ENCODE peak calls at places on chromosomes 3 and 15, in four cellular contexts. Y, K, U and D are unnamed samples.

GRCh38 chr3:105532251-105532650 is 165.5 kb downstream of the ALCAM start:
- DNase-seq in Y (no peak), K (peak; percentile 34), U (no peak), D (no peak)

GRCh38 chr3:19216669-19217337 is 68.5 kb downstream of the KCNH8 start:
- DNase-seq in Y (no peak), K (no peak), U (no peak), D (no peak)

GRCh38 chr15:87129916-87130315 is 1050.2 kb downstream of the AGBL1 start:
- DNase-seq in Y (no peak), K (no peak), U (no peak), D (no peak)

GRCh38 chr3:176759815-176760506 is 437.3 kb downstream of the TBL1XR1 start:
- DNase-seq in Y (no peak), K (no peak), U (no peak), D (no peak)

GRCh38 chr3:11717768-11718581 is 74.3 kb upstream of the VGLL4 start:
- DNase-seq in Y (no peak), K (no peak), U (no peak), D (no peak)

GRCh38 chr3:171228228-171228627 is 201.7 kb upstream of the SLC2A2 start:
- DNase-seq in Y (no peak), K (no peak), U (no peak), D (no peak)

GRCh38 chr3:33131328-33132018 is 17.7 kb downstream of the CRTAP start:
- DNase-seq in Y (no peak), K (peak; percentile 25), U (peak; percentile 46), D (no peak)

GRCh38 chr3:168384990-168385389 is 289.3 kb upstream of the GOLIM4 start:
- DNase-seq in Y (no peak), K (no peak), U (no peak), D (no peak)

GRCh38 chr3:9172851-9173320 is 76.6 kb downstream of the SRGAP3 start:
- DNase-seq in Y (no peak), K (no peak), U (no peak), D (no peak)

GRCh38 chr3:170420307-170420821 is 1.7 kb downstream of the CLDN11 start:
- DNase-seq in Y (no peak), K (no peak), U (no peak), D (no peak)

GRCh38 chr3:119294889-119295769 is 946 bp downstream of the ARHGAP31 start:
- DNase-seq in Y (peak; percentile 92), K (no peak), U (no peak), D (peak; percentile 47)

GRCh38 chr15:37054336-37054735 is 46.0 kb downstream of the MEIS2 start:
- DNase-seq in Y (no peak), K (no peak), U (no peak), D (no peak)

GRCh38 chr3:150556792-150557191 is 10.2 kb downstream of the EIF2A start:
- DNase-seq in Y (no peak), K (no peak), U (no peak), D (no peak)

GRCh38 chr3:155441026-155441425 is 147.5 kb upstream of the STRIT1 start:
- DNase-seq in Y (peak; percentile 0), K (no peak), U (no peak), D (no peak)

GRCh38 chr3:4656059-4656458 is 162.9 kb downstream of the ITPR1 start:
- DNase-seq in Y (no peak), K (peak; percentile 38), U (peak; percentile 60), D (no peak)

GRCh38 chr3:113243846-113244245 is 32.5 kb downstream of the BOC start:
- DNase-seq in Y (no peak), K (no peak), U (no peak), D (no peak)

GRCh38 chr3:8371085-8371551 is 130.5 kb upstream of the LMCD1 start:
- DNase-seq in Y (no peak), K (peak; percentile 5), U (no peak), D (no peak)

GRCh38 chr3:12841970-12842328 is 584 bp upstream of the RPL32 start:
- DNase-seq in Y (no peak), K (no peak), U (no peak), D (no peak)
- TF ChIP-seq CTCF in Y (no peak), K (no peak), U (peak; percentile 2), D (peak; percentile 54)

GRCh38 chr3:31531465-31531991 is 1.2 kb upstream of the STT3B start:
- DNase-seq in Y (no peak), K (no peak), U (no peak), D (no peak)
- TF ChIP-seq CTCF in Y (no peak), K (peak; percentile 33), U (peak; percentile 36), D (peak; percentile 70)

GRCh38 chr15:60591491-60592385 is 112.8 kb upstream of the ICE2 start:
- DNase-seq in Y (no peak), K (no peak), U (peak; percentile 32), D (no peak)
- TF ChIP-seq CTCF in Y (no peak), K (no peak), U (no peak), D (peak; percentile 20)

GRCh38 chr3:100761211-100761921 is 52.1 kb downstream of the TFG start:
- DNase-seq in Y (no peak), K (no peak), U (no peak), D (no peak)
- TF ChIP-seq CTCF in Y (no peak), K (peak; percentile 23), U (no peak), D (peak; percentile 32)

DNA sequence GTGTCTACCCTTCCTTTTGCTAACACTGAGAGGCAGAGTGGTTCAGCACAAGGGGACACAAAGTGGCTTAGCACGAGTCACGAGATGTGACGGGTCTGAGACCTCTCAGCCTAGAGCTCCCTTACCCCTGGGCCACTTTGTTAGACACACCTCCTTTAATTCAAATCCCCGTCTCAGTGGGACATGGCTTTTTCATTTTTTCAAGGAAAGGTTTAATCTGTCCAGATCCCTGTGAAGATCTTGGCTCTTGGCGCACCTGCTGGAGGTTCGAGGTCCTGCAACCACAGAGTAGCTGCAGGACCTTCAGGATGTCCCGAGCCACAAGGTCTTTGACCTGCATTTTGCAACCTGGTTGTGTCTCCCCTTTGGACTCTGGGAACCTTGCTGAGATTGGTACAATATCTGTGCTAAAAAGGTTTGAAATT is 52.0 kb downstream of the LPP start:
- DNase-seq in Y (no peak), K (no peak), U (no peak), D (no peak)
- TF ChIP-seq CTCF in Y (peak; percentile 26), K (peak; percentile 24), U (no peak), D (peak; percentile 49)

DNA sequence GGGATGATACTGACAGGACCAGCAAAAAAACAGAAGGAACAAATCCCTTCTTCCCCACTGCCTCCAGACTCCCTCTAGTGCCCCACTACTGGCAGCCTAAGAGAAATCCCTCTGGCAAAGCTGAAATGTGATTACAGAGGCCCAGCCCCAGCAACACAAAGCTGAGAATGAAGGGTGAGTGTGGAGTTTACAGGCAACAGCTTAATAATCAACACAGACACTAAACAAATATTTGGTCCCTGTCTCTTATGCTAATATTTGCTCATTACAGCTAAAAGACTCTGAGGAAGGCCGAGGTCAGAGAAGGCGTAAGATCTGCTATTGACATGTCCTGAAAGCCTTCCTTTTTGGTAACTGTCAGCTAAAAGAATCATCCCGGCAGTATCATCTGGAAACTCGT is 308.5 kb upstream of the RASGRP1 start:
- DNase-seq in Y (no peak), K (no peak), U (no peak), D (no peak)
- TF ChIP-seq CTCF in Y (no peak), K (no peak), U (no peak), D (peak; percentile 20)

GRCh38 chr3:39385456-39386098 is 2.4 kb downstream of the SLC25A38 start:
- DNase-seq in Y (no peak), K (no peak), U (no peak), D (no peak)

GRCh38 chr3:39384665-39385000 is 1.5 kb downstream of the SLC25A38 start:
- DNase-seq in Y (no peak), K (no peak), U (no peak), D (no peak)

GRCh38 chr3:39383913-39384664 is 919 bp downstream of the SLC25A38 start:
- DNase-seq in Y (peak; percentile 98), K (peak; percentile 72), U (peak; percentile 94), D (peak; percentile 98)

GRCh38 chr3:39381432-39381831 is 1.7 kb upstream of the SLC25A38 start:
- DNase-seq in Y (no peak), K (no peak), U (no peak), D (no peak)

GRCh38 chr3:39383190-39383912 is at the start of gene SLC25A38:
- DNase-seq in Y (peak; percentile 96), K (peak; percentile 64), U (peak; percentile 83), D (no peak)
- TF ChIP-seq CTCF in Y (peak; percentile 33), K (peak; percentile 43), U (peak; percentile 32), D (peak; percentile 66)

GRCh38 chr3:14423197-14423743 is 20.9 kb downstream of the SLC6A6 start:
- DNase-seq in Y (no peak), K (no peak), U (no peak), D (no peak)

GRCh38 chr3:14424711-14425573 is 22.5 kb downstream of the SLC6A6 start:
- DNase-seq in Y (no peak), K (no peak), U (no peak), D (no peak)

GRCh38 chr3:14426305-14426620 is 23.9 kb downstream of the SLC6A6 start:
- DNase-seq in Y (no peak), K (no peak), U (no peak), D (no peak)

GRCh38 chr3:14423963-14424362 is 21.6 kb downstream of the SLC6A6 start:
- DNase-seq in Y (no peak), K (no peak), U (no peak), D (no peak)

DNA sequence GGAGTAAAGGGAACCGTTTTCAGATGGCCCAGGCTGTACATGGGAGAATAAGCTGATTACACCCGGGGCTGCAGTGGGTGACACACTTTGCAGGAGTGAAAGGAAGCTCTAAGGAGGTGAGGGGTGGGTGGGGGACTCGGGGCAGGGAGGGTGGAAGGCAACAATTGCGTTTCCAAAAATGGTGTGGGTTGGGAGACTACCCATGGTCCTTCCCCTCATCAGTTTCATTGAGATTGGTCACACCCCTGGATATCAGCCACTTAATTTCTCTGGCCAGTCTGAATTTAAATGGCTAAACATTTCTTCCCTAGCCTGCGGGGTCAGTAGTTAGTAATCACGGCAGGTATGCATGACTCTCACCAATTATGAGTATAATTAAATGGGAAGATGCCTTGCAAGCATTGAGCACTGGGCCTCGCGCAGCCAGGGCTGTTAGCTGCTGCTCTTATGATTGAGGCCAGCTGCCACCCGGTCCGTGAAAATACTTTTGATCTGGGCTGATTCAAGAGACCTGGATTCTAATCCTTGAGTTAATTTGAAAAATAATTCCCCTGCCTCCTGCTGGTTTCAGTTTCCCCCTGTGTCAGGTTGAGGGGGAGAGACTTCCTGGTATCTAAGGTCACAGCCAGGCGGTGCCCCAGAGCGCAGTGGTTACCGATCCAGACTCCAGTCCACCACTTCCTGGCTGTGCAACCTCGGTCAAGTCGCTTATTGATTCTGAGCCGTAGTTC is 23.3 kb downstream of the SLC6A6 start:
- DNase-seq in Y (no peak), K (no peak), U (no peak), D (no peak)
- TF ChIP-seq CTCF in Y (no peak), K (no peak), U (no peak), D (no peak)

DNA sequence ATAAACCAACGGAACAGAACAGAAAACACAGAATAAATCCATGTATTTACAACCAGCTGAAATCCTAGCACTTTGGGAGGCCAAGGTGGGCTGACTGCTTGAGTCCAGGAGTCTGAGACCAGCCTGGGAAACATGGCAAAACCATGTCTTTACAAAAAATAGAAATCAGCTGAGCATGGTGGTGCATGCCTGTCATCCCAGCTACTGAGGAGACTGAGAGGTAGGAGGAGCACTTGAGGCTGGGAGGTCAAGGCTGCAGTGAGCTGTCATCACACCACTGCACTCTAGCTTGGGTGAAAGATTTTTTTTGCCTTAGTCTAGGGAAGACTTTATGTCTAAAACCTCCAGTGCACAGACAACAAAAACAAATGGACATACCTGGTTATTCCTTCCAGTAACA is 120.7 kb downstream of the STT3B start:
- DNase-seq in Y (no peak), K (no peak), U (no peak), D (no peak)
- TF ChIP-seq CTCF in Y (no peak), K (no peak), U (no peak), D (no peak)